ENCODE peak calls at places on chromosomes 4 and X, in seven cellular contexts. C, H, K, Z, I, D and R are unnamed samples.

GRCh38 chrX:65551489-65552339 is 17.1 kb upstream of the LAS1L start:
- DNase-seq in C (no peak), Z (no peak), K (no peak), H (no peak), D (no peak), I (no peak), R (no peak)

GRCh38 chr4:53563824-53564223 is 27.5 kb downstream of the LNX1 start:
- DNase-seq in D (no peak), K (no peak), I (no peak), Z (peak), H (no peak), C (no peak), R (peak)

GRCh38 chr4:67035501-67035900 is 509.8 kb downstream of the CENPC start:
- DNase-seq in K (no peak), I (no peak), H (no peak), C (no peak), D (no peak), Z (no peak), R (peak)

GRCh38 chr4:11130195-11130975 is 298.3 kb downstream of the HS3ST1 start:
- DNase-seq in D (no peak), I (no peak), C (no peak), K (no peak), Z (no peak), H (no peak), R (peak)

GRCh38 chr4:71201817-71202576 is 136.8 kb upstream of the SLC4A4 start:
- DNase-seq in Z (no peak), K (no peak), C (no peak), I (no peak), H (no peak), D (no peak), R (no peak)

GRCh38 chr4:18278244-18278643 is 256.7 kb upstream of the LCORL start:
- DNase-seq in I (no peak), D (no peak), C (no peak), Z (no peak), H (no peak), K (no peak), R (no peak)

GRCh38 chrX:32893751-32894150 is 317.6 kb downstream of the DMD start:
- DNase-seq in H (no peak), I (no peak), K (no peak), Z (no peak), C (no peak), D (no peak), R (no peak)

GRCh38 chr4:115361781-115362180 is 248.4 kb upstream of the NDST4 start:
- DNase-seq in H (no peak), I (peak), D (no peak), Z (no peak), C (no peak), K (no peak), R (no peak)

GRCh38 chr4:137361756-137362470 is 170.4 kb downstream of the PCDH18 start:
- DNase-seq in H (no peak), K (no peak), Z (no peak), I (no peak), C (no peak), D (no peak), R (no peak)

GRCh38 chrX:101429934-101430333 is 21.9 kb downstream of the HNRNPH2 start:
- DNase-seq in Z (no peak), C (no peak), I (no peak), K (no peak), H (no peak), D (no peak), R (no peak)

GRCh38 chr4:7411491-7411890 is 23.2 kb downstream of the PSAPL1 start:
- DNase-seq in Z (no peak), K (no peak), H (no peak), D (no peak), C (no peak), I (no peak), R (no peak)

GRCh38 chrX:96703816-96704215 is 19.2 kb downstream of the DIAPH2 start:
- DNase-seq in H (no peak), I (no peak), C (no peak), K (no peak), D (no peak), Z (no peak), R (no peak)

GRCh38 chr4:38949416-38950051 is 81.9 kb downstream of the FAM114A1 start:
- DNase-seq in Z (no peak), H (no peak), I (peak), C (no peak), D (no peak), K (no peak), R (peak)

GRCh38 chr4:118173956-118174355 is 139.7 kb downstream of the NDST3 start:
- DNase-seq in I (peak), D (no peak), C (no peak), Z (no peak), H (no peak), K (no peak), R (peak)